ENCODE peak calls at places on chromosomes 12 and 14, in five cellular contexts. S is neuronal stem cell, Q is mesendoderm, T is IMR-90, P is H1. O is an unnamed sample.

GRCh38 chr14:55333785-55334485 is 62.7 kb downstream of the FBXO34 start:
- DNase-seq in S (no peak), Q (peak), T (peak), P (no peak), O (peak)

GRCh38 chr12:106710143-106710893 is 64.2 kb upstream of the RIC8B start:
- DNase-seq in S (peak), Q (peak), T (no peak), P (no peak), O (no peak)

GRCh38 chr12:75738486-75738885 is 227.1 kb upstream of the KRR1 start:
- DNase-seq in S (no peak), Q (no peak), T (peak), P (no peak), O (peak)

GRCh38 chr14:104882325-104882973 is 17.4 kb downstream of the CEP170B start:
- DNase-seq in S (no peak), Q (peak), T (no peak), P (peak), O (no peak)

GRCh38 chr12:111368684-111369495 is at the start of gene PHETA1:
- DNase-seq in S (peak), Q (peak), T (peak), P (peak), O (peak)

GRCh38 chr14:93219103-93219726 is 12.2 kb downstream of the UBR7 start:
- DNase-seq in S (peak), Q (peak), T (peak), P (no peak), O (peak)

GRCh38 chr14:104872469-104873341 is 7.6 kb downstream of the CEP170B start:
- DNase-seq in S (no peak), Q (peak), T (peak), P (peak), O (peak)

GRCh38 chr12:988616-989015 is 2.4 kb upstream of the ERC1 start:
- DNase-seq in S (no peak), Q (peak), T (peak), P (no peak), O (no peak)

GRCh38 chr12:47789712-47790489 is 16.9 kb downstream of the SLC48A1 start:
- DNase-seq in S (no peak), Q (no peak), T (no peak), P (no peak), O (no peak)

GRCh38 chr14:21475767-21476525 is 813 bp downstream of the RAB2B start:
- DNase-seq in S (no peak), Q (no peak), T (no peak), P (no peak), O (no peak)

GRCh38 chr12:124730455-124730932 is 133.2 kb downstream of the SCARB1 start:
- DNase-seq in S (no peak), Q (no peak), T (peak), P (no peak), O (peak)

GRCh38 chr14:66610154-66610563 is 102.2 kb downstream of the GPHN start:
- DNase-seq in S (no peak), Q (peak), T (peak), P (no peak), O (peak)

GRCh38 chr12:6887460-6887859 is 14.4 kb upstream of the SPSB2 start:
- DNase-seq in S (no peak), Q (no peak), T (no peak), P (no peak), O (no peak)

GRCh38 chr14:29339491-29339890 is 572.9 kb downstream of the FOXG1 start:
- DNase-seq in S (no peak), Q (no peak), T (peak), P (no peak), O (no peak)

GRCh38 chr14:32469388-32470160 is 140.5 kb downstream of the AKAP6 start:
- DNase-seq in S (no peak), Q (peak), T (peak), P (no peak), O (peak)

GRCh38 chr12:124548854-124549378 is 18.5 kb downstream of the NCOR2 start:
- DNase-seq in S (no peak), Q (no peak), T (peak), P (no peak), O (peak)

GRCh38 chr12:26119391-26119981 is 5.4 kb downstream of the BHLHE41 start:
- DNase-seq in S (no peak), Q (peak), T (peak), P (no peak), O (peak)

GRCh38 chr12:52061470-52062166 is 8.2 kb upstream of the ATG101 start:
- DNase-seq in S (no peak), Q (no peak), T (no peak), P (no peak), O (peak)

GRCh38 chr12:117012189-117012805 is 86.9 kb downstream of the TESC start:
- DNase-seq in S (no peak), Q (no peak), T (peak), P (no peak), O (peak)

GRCh38 chr12:107645630-107646333 is 39.8 kb upstream of the PWP1 start:
- DNase-seq in S (peak), Q (peak), T (no peak), P (peak), O (no peak)

GRCh38 chr12:116265361-116266128 is 11.9 kb downstream of the MED13L start:
- DNase-seq in S (no peak), Q (no peak), T (no peak), P (no peak), O (no peak)

GRCh38 chr12:52837781-52838736 is 3.9 kb upstream of the KRT79 start:
- DNase-seq in S (no peak), Q (no peak), T (peak), P (no peak), O (no peak)

GRCh38 chr14:34368115-34368970 is 93.7 kb downstream of the SPTSSA start:
- DNase-seq in S (no peak), Q (no peak), T (peak), P (no peak), O (peak)

GRCh38 chr12:106740813-106741212 is 33.7 kb upstream of the RIC8B start:
- DNase-seq in S (no peak), Q (no peak), T (no peak), P (no peak), O (no peak)

GRCh38 chr12:6273931-6274687 is 36.4 kb upstream of the PLEKHG6 start:
- DNase-seq in S (no peak), Q (peak), T (no peak), P (no peak), O (peak)

GRCh38 chr14:100291305-100292075 is 14.8 kb downstream of the SLC25A29 start:
- DNase-seq in S (no peak), Q (no peak), T (no peak), P (no peak), O (no peak)

GRCh38 chr14:20802341-20803084 is at the start of gene RNASE1:
- DNase-seq in S (no peak), Q (peak), T (no peak), P (no peak), O (no peak)

GRCh38 chr12:110301065-110301806 is 20.2 kb downstream of the ATP2A2 start:
- DNase-seq in S (no peak), Q (no peak), T (no peak), P (no peak), O (no peak)

GRCh38 chr14:88128811-88129210 is 123.9 kb downstream of the GPR65 start:
- DNase-seq in S (no peak), Q (no peak), T (no peak), P (no peak), O (no peak)

GRCh38 chr12:52285172-52285745 is 6.1 kb downstream of the KRT81 start:
- DNase-seq in S (no peak), Q (no peak), T (peak), P (no peak), O (no peak)

GRCh38 chr12:120466560-120467315 is 2.8 kb downstream of the SRSF9 start:
- DNase-seq in S (no peak), Q (peak), T (peak), P (peak), O (peak)

GRCh38 chr12:66678640-66679268 is at the start of gene GRIP1:
- DNase-seq in S (peak), Q (peak), T (no peak), P (no peak), O (no peak)
- H3K4me3 ChIP-seq in S (peak), Q (no peak), T (no peak), P (no peak), O (no peak)

DNA sequence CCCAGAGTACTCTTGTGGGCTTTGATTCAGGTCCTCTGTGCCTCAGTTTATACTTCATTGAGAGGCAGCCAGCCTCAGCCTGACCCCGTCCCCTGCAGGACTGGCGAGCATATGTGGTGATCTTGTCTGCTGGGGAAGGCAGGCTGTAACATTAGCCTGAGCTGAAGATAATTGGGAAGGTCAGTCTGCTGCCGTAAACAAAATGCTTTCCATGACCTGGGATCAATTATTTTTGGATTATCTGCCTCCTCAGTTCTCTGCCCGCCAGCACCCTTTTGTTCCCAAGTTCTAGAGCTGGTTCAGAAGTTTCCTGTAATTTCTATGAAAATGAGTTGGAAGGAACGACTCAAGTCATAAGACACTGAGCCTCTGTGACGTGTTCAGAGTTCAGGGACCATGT is 4.5 kb downstream of the ORAI1 start:
- DNase-seq in S (no peak), Q (no peak), T (no peak), P (no peak), O (no peak)
- H2BK15ac ChIP-seq in S (no peak), Q (no peak), T (peak), P (no peak), O (no peak)

GRCh38 chr12:118058227-118058626 is 2.8 kb downstream of the WSB2 start:
- DNase-seq in S (no peak), Q (no peak), T (no peak), P (no peak), O (no peak)
- H3K4ac ChIP-seq in S (no peak), Q (no peak), T (peak), P (no peak), O (peak)

GRCh38 chr12:68686595-68687521 is at the start of gene NUP107:
- DNase-seq in S (peak), Q (peak), T (peak), P (peak), O (peak)

DNA sequence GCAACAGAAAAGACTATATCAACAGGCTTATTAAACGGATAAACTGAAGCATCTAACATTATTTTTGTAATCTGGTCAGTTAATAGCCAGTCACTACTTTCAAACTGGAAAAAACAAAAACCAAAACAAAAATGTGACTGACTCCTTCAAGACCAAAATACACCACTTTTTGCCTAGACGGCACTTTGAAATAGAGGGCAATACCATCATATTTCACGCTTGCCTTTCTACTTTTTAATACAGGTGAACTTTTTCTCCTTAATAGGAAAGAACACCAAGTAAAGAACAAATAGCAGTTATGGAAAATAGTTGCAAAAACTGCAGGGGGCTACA is 550 bp upstream of the NUP107 start:
- DNase-seq in S (no peak), Q (no peak), T (no peak), P (no peak), O (no peak)
- H3K4me3 ChIP-seq in S (peak), Q (peak), T (peak), P (peak), O (no peak)

GRCh38 chr14:99119554-99119953 is 152.4 kb downstream of the BCL11B start:
- DNase-seq in S (no peak), Q (no peak), T (no peak), P (peak), O (no peak)
- H2BK15ac ChIP-seq in S (no peak), Q (no peak), T (no peak), P (no peak), O (no peak)

DNA sequence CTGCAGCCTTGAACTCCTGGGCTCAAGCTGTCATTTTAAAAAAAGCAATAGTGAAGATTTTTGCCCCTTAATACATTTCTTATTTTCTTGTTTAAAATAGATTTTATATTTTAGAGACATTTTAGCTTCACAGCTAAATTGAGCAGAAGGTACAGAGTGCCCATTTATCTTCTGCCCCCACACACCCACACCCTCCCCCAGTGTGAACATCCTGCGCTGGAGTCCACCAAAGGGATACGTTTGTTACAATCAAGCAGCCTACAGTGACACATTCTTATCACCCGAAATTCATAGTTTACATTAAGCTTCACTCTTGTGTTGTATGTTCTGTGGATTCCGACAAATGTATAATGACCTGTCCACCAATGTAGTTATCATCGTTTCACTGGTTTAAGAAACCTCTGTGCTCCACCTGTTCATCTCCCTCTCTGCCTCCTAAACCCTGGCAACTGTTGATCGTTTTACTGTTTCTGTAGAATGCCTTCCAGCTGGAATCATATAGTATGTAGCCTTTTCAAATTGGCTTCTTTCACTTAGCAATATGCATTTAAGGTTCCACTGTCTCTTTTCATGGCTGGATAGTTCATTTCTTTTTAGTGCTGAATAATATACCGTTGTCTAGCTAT is 91.0 kb upstream of the TRAF3 start:
- DNase-seq in S (no peak), Q (no peak), T (no peak), P (no peak), O (no peak)
- H3K4ac ChIP-seq in S (no peak), Q (no peak), T (no peak), P (no peak), O (no peak)

DNA sequence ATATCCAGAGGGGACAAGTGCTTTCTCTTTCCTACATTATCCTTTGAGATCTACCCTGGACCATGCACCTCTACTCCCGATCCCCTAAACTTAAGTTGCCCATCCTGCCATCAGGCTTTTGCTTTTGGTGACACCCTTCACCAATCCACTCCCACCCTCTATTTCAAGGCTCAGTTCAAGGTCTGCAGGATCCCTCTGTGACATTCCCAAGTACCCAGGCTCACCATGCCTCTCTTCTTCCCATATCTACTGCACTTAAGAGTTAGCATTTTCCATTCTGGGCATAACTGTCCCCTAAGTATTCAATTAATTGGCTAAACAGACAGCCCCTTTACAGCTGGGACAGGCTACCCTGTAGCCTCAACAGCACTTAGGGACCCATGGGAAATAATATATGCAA is 3.1 kb downstream of the NFYB start:
- DNase-seq in S (no peak), Q (no peak), T (no peak), P (no peak), O (no peak)
- H3K4me3 ChIP-seq in S (no peak), Q (no peak), T (no peak), P (no peak), O (no peak)

DNA sequence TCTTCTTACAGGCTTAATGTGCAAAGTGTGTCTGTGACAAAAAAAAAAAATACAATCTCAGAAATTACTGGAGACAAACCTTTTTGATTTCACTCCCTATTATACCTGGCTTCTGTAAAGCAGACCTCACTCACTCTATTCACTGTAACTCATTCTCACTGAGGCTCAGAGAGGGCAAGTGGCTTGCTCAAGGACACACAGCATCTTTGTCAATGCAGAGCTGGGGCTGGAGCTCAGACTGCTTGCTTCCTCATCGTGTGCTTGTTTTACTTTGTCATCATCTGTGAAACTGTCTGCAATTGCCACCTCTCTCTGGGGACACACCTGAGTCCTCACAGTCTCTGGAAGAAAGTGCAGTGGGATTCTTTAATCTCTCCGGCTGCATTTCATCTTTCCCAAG is 120.0 kb downstream of the PTPN11 start:
- DNase-seq in S (no peak), Q (no peak), T (no peak), P (no peak), O (no peak)
- H2BK15ac ChIP-seq in S (no peak), Q (no peak), T (no peak), P (peak), O (no peak)

DNA sequence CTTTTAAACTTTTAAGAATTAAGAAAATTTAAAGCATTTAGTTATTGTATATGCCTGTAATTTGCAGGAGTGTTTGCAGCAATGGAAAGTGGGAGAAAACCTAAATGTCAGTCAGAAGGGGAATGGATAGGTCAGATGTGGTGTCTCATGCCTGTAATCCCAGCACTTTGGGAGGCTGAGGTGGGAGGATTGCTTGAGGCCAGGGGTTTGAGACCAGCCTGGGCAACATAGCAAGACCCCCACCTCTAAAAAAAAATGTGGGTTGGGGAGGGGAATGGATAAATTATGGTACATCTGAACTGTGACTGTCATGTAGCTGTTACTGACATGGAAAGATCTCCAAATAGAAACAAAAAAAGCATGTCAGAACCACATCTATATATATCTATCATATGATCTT is 2.1 kb downstream of the MRPL42 start:
- DNase-seq in S (no peak), Q (no peak), T (no peak), P (no peak), O (no peak)
- H3K4ac ChIP-seq in S (no peak), Q (no peak), T (no peak), P (no peak), O (no peak)